ENCODE peak calls at places on chromosomes 3 and 15, in four cellular contexts. A, B, L and O are unnamed samples.
A peak's percentile ranks its signal among the peaks of the same experiment; 100 is the strongest.

GRCh38 chr3:186589856-186590579 is 19.5 kb downstream of the DNAJB11 start:
- DNase-seq in L (peak; percentile 85), A (no peak), B (no peak), O (no peak)

GRCh38 chr15:90638963-90639362 is 78.2 kb upstream of the BLM start:
- DNase-seq in A (no peak), B (no peak), L (no peak), O (no peak)

GRCh38 chr3:143208976-143209714 is 89.6 kb downstream of the CHST2 start:
- DNase-seq in B (no peak), A (no peak), L (no peak), O (no peak)

GRCh38 chr3:54897028-54897711 is 30.7 kb downstream of the LRTM1 start:
- DNase-seq in A (no peak), B (no peak), L (no peak), O (no peak)

GRCh38 chr3:194251007-194251406 is 100.1 kb downstream of the CPN2 start:
- DNase-seq in L (no peak), B (no peak), A (no peak), O (no peak)

GRCh38 chr3:33115024-33115768 is 1.4 kb downstream of the CRTAP start:
- DNase-seq in L (no peak), A (peak; percentile 96), B (no peak), O (peak; percentile 74)

GRCh38 chr15:76996076-76996525 is 1.2 kb downstream of the PSTPIP1 start:
- DNase-seq in A (peak; percentile 53), B (no peak), L (no peak), O (no peak)

GRCh38 chr15:29040367-29040745 is 154.6 kb downstream of the APBA2 start:
- DNase-seq in B (no peak), A (no peak), L (no peak), O (no peak)

GRCh38 chr15:91956026-91956723 is 102.7 kb downstream of the SLCO3A1 start:
- DNase-seq in L (no peak), B (no peak), A (no peak), O (peak; percentile 10)

GRCh38 chr15:65249641-65250040 is 37.0 kb downstream of the PARP16 start:
- DNase-seq in L (no peak), A (no peak), B (no peak), O (no peak)

GRCh38 chr3:51389423-51390183 is 1.5 kb upstream of the RBM15B start:
- DNase-seq in B (no peak), L (peak; percentile 59), A (no peak), O (no peak)